ENCODE peak calls at places on chromosomes 11 and 22, in four cellular contexts. S, J, Y and P are unnamed samples.

GRCh38 chr11:33368931-33369330 is 111.8 kb downstream of the HIPK3 start:
- DNase-seq in J (no peak), Y (no peak), S (no peak), P (no peak)

GRCh38 chr11:13316528-13316961 is 39.0 kb downstream of the BMAL1 start:
- DNase-seq in Y (no peak), J (no peak), S (no peak), P (no peak)

GRCh38 chr22:37499006-37499707 is 13.0 kb upstream of the MFNG start:
- DNase-seq in J (no peak), Y (no peak), S (no peak), P (no peak)

GRCh38 chr11:112421854-112422253 is 161.2 kb upstream of the PLET1 start:
- DNase-seq in J (no peak), Y (no peak), S (no peak), P (no peak)

GRCh38 chr11:104916442-104916841 is 18.2 kb upstream of the CASP12 start:
- DNase-seq in J (no peak), Y (no peak), S (no peak), P (no peak)

GRCh38 chr22:25742918-25743708 is 1.1 kb downstream of the MYO18B start:
- DNase-seq in Y (no peak), J (peak; percentile 43), S (no peak), P (no peak)

GRCh38 chr11:94968334-94968958 is 4.9 kb downstream of the CWC15 start:
- DNase-seq in Y (peak; percentile 27), J (no peak), S (no peak), P (no peak)

GRCh38 chr11:74647404-74647803 is 55.0 kb downstream of the POLD3 start:
- DNase-seq in Y (no peak), S (no peak), J (no peak), P (no peak)

GRCh38 chr22:49208768-49209252 is 618.9 kb downstream of the BRD1 start:
- DNase-seq in J (peak; percentile 17), Y (no peak), S (peak; percentile 79), P (no peak)

GRCh38 chr11:32288276-32288675 is 147.1 kb downstream of the WT1 start:
- DNase-seq in Y (no peak), S (no peak), J (peak; percentile 9), P (no peak)

GRCh38 chr11:11782532-11783110 is 59.2 kb upstream of the USP47 start:
- DNase-seq in S (no peak), J (no peak), Y (no peak), P (no peak)

GRCh38 chr11:7844521-7844920 is 47.8 kb upstream of the OR5P2 start:
- DNase-seq in Y (no peak), J (no peak), S (no peak), P (no peak)

GRCh38 chr11:95891423-95892177 is 32.3 kb downstream of the MTMR2 start:
- DNase-seq in S (no peak), Y (no peak), J (no peak), P (no peak)

GRCh38 chr11:113773416-113774173 is at the start of gene ZW10:
- DNase-seq in Y (peak; percentile 92), S (peak; percentile 89), J (peak; percentile 97), P (peak; percentile 86)

GRCh38 chr11:12359761-12360160 is 17.6 kb upstream of the PARVA start:
- DNase-seq in Y (no peak), S (no peak), J (no peak), P (no peak)

GRCh38 chr22:31211862-31212730 is at the start of gene LIMK2:
- DNase-seq in Y (peak; percentile 83), S (peak; percentile 98), J (peak; percentile 92), P (peak; percentile 60)
- TF ChIP-seq POLR2A in Y (peak; percentile 83), S (peak; percentile 87), J (peak; percentile 76), P (peak; percentile 91)

DNA sequence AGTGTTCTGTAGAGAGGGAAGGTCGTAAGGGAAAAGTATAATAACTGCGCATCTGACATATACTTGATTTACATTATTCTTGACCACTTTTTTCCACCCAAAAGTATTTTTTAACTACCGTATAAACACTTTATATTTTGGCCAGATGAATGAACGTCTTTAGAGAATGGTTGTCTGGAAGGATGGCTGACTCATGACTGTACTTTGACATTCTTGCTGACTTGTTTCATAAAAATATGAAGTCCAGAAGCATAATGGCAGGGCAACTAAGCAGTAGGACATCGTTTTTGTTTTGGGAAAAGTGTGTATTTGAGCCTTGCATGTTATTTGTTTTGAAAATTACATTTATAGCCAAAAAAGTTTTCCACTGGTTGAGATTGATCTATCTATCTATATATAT is 110.0 kb downstream of the OSBP2 start:
- DNase-seq in Y (no peak), J (no peak), S (no peak), P (no peak)
- TF ChIP-seq CREB1 in Y (no peak), J (no peak), S (no peak), P (no peak)

DNA sequence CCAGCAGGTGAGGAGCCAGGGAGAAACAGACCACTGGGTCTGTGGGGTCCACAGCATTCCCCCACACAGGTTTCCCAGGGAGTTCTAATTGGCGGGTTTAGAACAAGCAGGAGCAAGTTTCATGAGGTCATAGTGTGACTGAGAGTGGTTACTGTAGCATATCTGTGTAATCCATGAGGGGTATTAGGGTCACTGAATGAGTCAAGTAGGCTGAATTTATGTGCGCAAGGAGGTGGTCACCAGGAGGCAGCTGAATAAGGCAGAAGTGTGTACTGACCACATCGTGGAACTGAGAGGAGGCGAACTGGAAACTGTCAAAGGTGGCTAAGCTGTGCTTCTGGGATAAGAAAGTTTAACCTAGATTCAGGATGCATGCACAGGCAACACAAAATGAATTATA is 876.0 kb downstream of the METTL15 start:
- DNase-seq in Y (no peak), J (no peak), S (no peak), P (no peak)
- TF ChIP-seq SP1 in Y (no peak), J (no peak), S (no peak), P (no peak)

GRCh38 chr22:18980829-18981228 is 44.7 kb upstream of the PRODH start:
- DNase-seq in S (no peak), J (no peak), Y (no peak), P (no peak)

GRCh38 chr22:18984564-18984963 is 48.5 kb upstream of the PRODH start:
- DNase-seq in Y (no peak), S (no peak), J (no peak), P (no peak)

GRCh38 chr22:18985761-18986160 is 49.7 kb upstream of the PRODH start:
- DNase-seq in S (no peak), J (no peak), Y (no peak), P (no peak)

GRCh38 chr22:18979957-18980356 is 43.9 kb upstream of the PRODH start:
- DNase-seq in J (no peak), S (no peak), Y (peak; percentile 27), P (no peak)

DNA sequence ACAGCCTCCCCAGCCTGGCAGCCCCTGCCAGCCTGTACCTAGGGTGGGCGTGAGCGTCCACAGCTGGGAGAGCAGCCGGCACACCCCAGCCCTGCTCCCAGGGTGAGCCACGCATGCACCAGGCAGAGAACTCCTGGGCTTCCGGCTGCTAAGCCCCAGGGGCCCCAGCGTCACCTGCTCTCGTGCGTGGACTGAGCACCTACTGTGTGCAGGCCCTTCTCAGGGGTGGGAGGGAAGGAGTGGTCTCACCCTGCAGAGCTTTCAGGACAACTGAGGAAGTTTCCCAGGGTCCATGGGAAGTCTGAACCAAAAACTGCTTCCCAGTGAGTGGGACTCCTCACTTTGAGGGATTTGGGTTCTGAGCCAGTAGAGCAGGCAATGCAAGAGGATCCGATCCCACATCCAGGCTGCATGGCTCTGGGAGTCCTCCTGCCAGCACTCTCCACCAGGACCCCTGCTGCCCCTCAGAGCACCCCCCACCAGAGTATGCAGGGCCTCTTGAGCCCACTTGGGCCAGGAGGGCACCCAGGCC is 47.1 kb upstream of the PRODH start:
- DNase-seq in Y (no peak), J (no peak), S (peak; percentile 33), P (no peak)
- TF ChIP-seq POLR2A in Y (no peak), J (no peak), S (no peak), P (no peak)